ENCODE peak calls at places on chromosomes 1 and 21, in seven cellular contexts. H is foreskin fibroblast; Q is cardiac muscle cell; K is psoas muscle; Y is AG10803; I is endothelial cell of umbilical vein; X is CD8-positive, alpha-beta T cell. S is an unnamed sample.

GRCh38 chr1:202576816-202577215 is 133.4 kb downstream of the SYT2 start:
- DNase-seq in H (peak; percentile 89), Q (no peak), K (no peak), Y (peak; percentile 96), I (peak; percentile 40), X (no peak), S (peak; percentile 73)

GRCh38 chr1:69777933-69778332 is 210.2 kb downstream of the LRRC7 start:
- DNase-seq in H (no peak), Q (no peak), K (no peak), Y (no peak), I (no peak), X (no peak), S (no peak)

GRCh38 chr21:33259995-33260394 is 6.2 kb upstream of the IL10RB start:
- DNase-seq in H (no peak), Q (no peak), K (no peak), Y (no peak), I (no peak), X (no peak), S (no peak)

GRCh38 chr1:71339238-71339637 is 258.4 kb upstream of the ZRANB2 start:
- DNase-seq in H (no peak), Q (no peak), K (no peak), Y (no peak), I (no peak), X (no peak), S (no peak)

GRCh38 chr1:177103005-177103404 is 61.5 kb downstream of the ASTN1 start:
- DNase-seq in H (no peak), Q (no peak), K (no peak), Y (no peak), I (no peak), X (no peak), S (no peak)

GRCh38 chr1:163701783-163702182 is 380.0 kb downstream of the NUF2 start:
- DNase-seq in H (no peak), Q (no peak), K (no peak), Y (no peak), I (no peak), X (no peak), S (no peak)

GRCh38 chr1:225863167-225863566 is 19.0 kb downstream of the TMEM63A start:
- DNase-seq in H (no peak), Q (no peak), K (no peak), Y (no peak), I (no peak), X (no peak), S (no peak)

GRCh38 chr1:171438441-171438840 is 46.9 kb upstream of the PRRC2C start:
- DNase-seq in H (peak; percentile 95), Q (no peak), K (peak; percentile 65), Y (peak; percentile 93), I (peak; percentile 81), X (no peak), S (peak; percentile 94)

GRCh38 chr21:18608226-18608625 is 204.6 kb upstream of the TMPRSS15 start:
- DNase-seq in H (no peak), Q (no peak), K (no peak), Y (no peak), I (no peak), X (no peak), S (no peak)

GRCh38 chr1:228786361-228787129 is 51.3 kb downstream of the RHOU start:
- DNase-seq in H (no peak), Q (no peak), K (no peak), Y (no peak), I (no peak), X (no peak), S (no peak)

GRCh38 chr1:153612755-153613331 is at the start of gene S100A16:
- DNase-seq in H (peak; percentile 80), Q (peak; percentile 71), K (peak; percentile 73), Y (peak; percentile 73), I (peak; percentile 30), X (no peak), S (no peak)

GRCh38 chr1:2300851-2301606 is 72.9 kb downstream of the SKI start:
- DNase-seq in H (peak; percentile 46), Q (no peak), K (peak; percentile 85), Y (no peak), I (peak; percentile 62), X (peak; percentile 86), S (no peak)

GRCh38 chr1:180580237-180580636 is 21.5 kb downstream of the OVAAL start:
- DNase-seq in H (peak; percentile 22), Q (no peak), K (no peak), Y (peak; percentile 30), I (peak; percentile 21), X (no peak), S (no peak)

GRCh38 chr1:245700631-245701030 is 545.8 kb downstream of the KIF26B start:
- DNase-seq in H (no peak), Q (no peak), K (no peak), Y (no peak), I (no peak), X (no peak), S (no peak)

GRCh38 chr1:37995773-37996379 is 6.1 kb upstream of the SF3A3 start:
- DNase-seq in H (peak; percentile 88), Q (peak; percentile 65), K (peak; percentile 91), Y (peak; percentile 94), I (no peak), X (no peak), S (peak; percentile 57)

GRCh38 chr1:109444376-109444775 is 18.1 kb upstream of the PSMA5 start:
- DNase-seq in H (no peak), Q (no peak), K (no peak), Y (peak; percentile 31), I (no peak), X (no peak), S (no peak)

GRCh38 chr1:70509996-70510876 is 99.2 kb downstream of the CTH start:
- DNase-seq in H (peak; percentile 88), Q (peak; percentile 65), K (no peak), Y (peak; percentile 99), I (peak; percentile 71), X (no peak), S (peak; percentile 98)

GRCh38 chr1:169528214-169529067 is 42.7 kb upstream of the SLC19A2 start:
- DNase-seq in H (no peak), Q (no peak), K (no peak), Y (no peak), I (no peak), X (no peak), S (no peak)

GRCh38 chr1:169526998-169527397 is 41.3 kb upstream of the SLC19A2 start:
- DNase-seq in H (no peak), Q (no peak), K (no peak), Y (no peak), I (no peak), X (no peak), S (no peak)

GRCh38 chr1:169527461-169528213 is 41.9 kb upstream of the SLC19A2 start:
- DNase-seq in H (peak; percentile 21), Q (no peak), K (no peak), Y (peak; percentile 59), I (no peak), X (no peak), S (no peak)

GRCh38 chr1:169526120-169526832 is 40.5 kb upstream of the SLC19A2 start:
- DNase-seq in H (no peak), Q (no peak), K (no peak), Y (no peak), I (no peak), X (no peak), S (no peak)

GRCh38 chr1:169529068-169529642 is 43.4 kb upstream of the SLC19A2 start:
- DNase-seq in H (no peak), Q (no peak), K (no peak), Y (peak; percentile 11), I (no peak), X (no peak), S (no peak)
- H3K4me3 ChIP-seq in H (no peak overlapping the region), Q (no peak overlapping the region), K (no peak overlapping the region), Y (no peak overlapping the region), I (no peak overlapping the region), X (no peak overlapping the region), S (no peak overlapping the region)

GRCh38 chr21:44836666-44837471 is 19.0 kb upstream of the SUMO3 start:
- DNase-seq in H (no peak), Q (peak; percentile 41), K (no peak), Y (peak; percentile 35), I (no peak), X (no peak), S (no peak)

GRCh38 chr21:44838951-44839350 is 21.1 kb upstream of the SUMO3 start:
- DNase-seq in H (no peak), Q (no peak), K (no peak), Y (no peak), I (no peak), X (no peak), S (no peak)

GRCh38 chr21:44836349-44836665 is 18.4 kb upstream of the SUMO3 start:
- DNase-seq in H (no peak), Q (no peak), K (no peak), Y (no peak), I (no peak), X (no peak), S (no peak)

GRCh38 chr21:44837537-44837936 is 19.7 kb upstream of the SUMO3 start:
- DNase-seq in H (no peak), Q (no peak), K (no peak), Y (no peak), I (no peak), X (no peak), S (no peak)

DNA sequence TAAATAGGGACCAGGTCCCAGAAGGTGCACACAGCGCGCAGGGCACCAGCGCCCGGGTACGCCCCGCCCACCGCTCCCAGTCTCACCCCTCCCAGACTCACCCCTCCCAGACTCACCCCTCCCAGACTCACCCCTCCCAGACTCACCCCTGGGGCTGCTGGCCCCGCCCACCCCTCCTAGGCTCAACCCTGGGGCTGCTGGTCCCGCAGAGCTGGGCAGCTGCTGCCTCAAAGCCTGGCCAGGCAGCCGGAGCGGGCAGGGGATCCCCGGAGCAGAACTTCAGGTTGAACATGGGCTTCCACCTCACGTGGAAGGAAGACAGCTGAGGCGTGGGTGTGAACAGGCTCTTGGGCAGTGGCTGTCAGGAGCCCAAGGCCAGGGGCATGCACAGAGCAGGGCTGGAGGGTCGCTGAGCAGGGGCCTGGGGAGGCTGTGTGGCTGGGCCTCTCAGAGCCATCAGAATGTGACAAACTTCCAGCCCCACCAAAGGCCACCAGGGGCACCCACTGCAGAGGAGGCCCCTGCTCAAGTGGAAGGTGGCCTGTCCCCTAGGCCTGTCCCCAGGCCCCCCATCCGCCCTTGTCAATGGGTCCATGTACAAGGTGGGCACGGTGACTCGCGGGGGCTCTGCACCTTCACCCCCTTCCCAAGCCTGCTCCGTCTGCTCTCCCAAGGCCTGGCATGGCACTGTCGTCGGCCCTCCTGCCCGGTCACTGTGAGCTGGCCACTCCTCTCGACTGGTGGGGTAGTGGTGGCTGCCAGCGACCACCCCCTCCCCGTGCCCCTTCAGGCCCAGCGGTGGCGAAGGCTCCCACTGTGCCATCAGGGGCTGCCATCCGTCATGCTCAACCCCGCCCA is 20.4 kb upstream of the SUMO3 start:
- DNase-seq in H (no peak), Q (no peak), K (no peak), Y (no peak), I (no peak), X (no peak), S (no peak)
- TF ChIP-seq CTCF in H (no peak), Q (no peak), K (no peak), Y (no peak), I (no peak), X (no peak), S (no peak)

GRCh38 chr1:7567376-7567775 is 203.7 kb upstream of the VAMP3 start:
- DNase-seq in H (no peak), Q (no peak), K (no peak), Y (no peak), I (no peak), X (no peak), S (no peak)
- H3K4me3 ChIP-seq in H (no peak overlapping the region), Q (no peak overlapping the region), K (no peak overlapping the region), Y (no peak overlapping the region), I (no peak overlapping the region), X (no peak overlapping the region), S (no peak overlapping the region)

GRCh38 chr1:77741316-77741715 is 18.3 kb downstream of the USP33 start:
- DNase-seq in H (no peak), Q (no peak), K (no peak), Y (no peak), I (no peak), X (no peak), S (no peak)
- TF ChIP-seq CTCF in H (no peak), Q (no peak), K (no peak), Y (no peak), I (no peak), X (no peak), S (no peak)